ENCODE peak calls at places on chromosomes 3 and 15, in nine cellular contexts. G is mucosa of descending colon, S is WTC11, Z is left lung, O is fibroblast of the aortic adventitia, K is AG04449, F is endothelial cell, M is fibroblast of pulmonary artery, X is astrocyte. B is an unnamed sample.

GRCh38 chr3:138470687-138471086 is 36.3 kb downstream of the ESYT3 start:
- DNase-seq in O (peak), M (no peak), Z (no peak), G (no peak), F (no peak), K (no peak), X (no peak), S (no peak), B (peak)

GRCh38 chr3:66121288-66121687 is 82.6 kb upstream of the MAGI1 start:
- DNase-seq in S (no peak), G (no peak), O (peak), K (no peak), X (peak), Z (no peak), M (peak), F (no peak), B (no peak)

GRCh38 chr3:111763968-111764367 is 95.1 kb upstream of the PHLDB2 start:
- DNase-seq in F (no peak), X (peak), Z (no peak), O (peak), K (no peak), G (no peak), M (peak), S (no peak), B (no peak)

GRCh38 chr15:77819841-77820728 is 187.4 kb upstream of the LINGO1 start:
- DNase-seq in O (no peak), G (peak), M (no peak), S (peak), F (peak), X (no peak), Z (no peak), K (no peak), B (peak)

GRCh38 chr3:184651945-184652344 is 59.9 kb downstream of the MAGEF1 start:
- DNase-seq in S (no peak), X (no peak), F (no peak), Z (no peak), M (no peak), K (no peak), O (peak), G (no peak), B (no peak)

GRCh38 chr15:30926161-30926560 is 22.4 kb downstream of the FAN1 start:
- DNase-seq in M (no peak), X (no peak), S (no peak), G (no peak), Z (no peak), O (no peak), F (no peak), K (no peak), B (no peak)

GRCh38 chr3:36135863-36136262 is 244.4 kb upstream of the STAC start:
- DNase-seq in M (no peak), X (no peak), Z (no peak), G (no peak), F (no peak), O (no peak), K (no peak), S (no peak), B (no peak)

GRCh38 chr15:47756872-47757271 is 39.6 kb downstream of the SEMA6D start:
- DNase-seq in X (peak), G (peak), O (peak), M (peak), K (peak), S (no peak), F (no peak), Z (peak), B (no peak)

GRCh38 chr3:114764056-114764492 is 383.0 kb downstream of the ZBTB20 start:
- DNase-seq in M (peak), F (no peak), K (no peak), S (no peak), G (peak), X (peak), O (peak), Z (no peak), B (no peak)

GRCh38 chr3:164004205-164004604 is 1074.1 kb downstream of the SI start:
- DNase-seq in M (no peak), Z (no peak), K (no peak), X (no peak), G (no peak), S (peak), O (no peak), F (no peak), B (no peak)

GRCh38 chr3:141237701-141238521 is 6.3 kb downstream of the PXYLP1 start:
- DNase-seq in S (no peak), Z (peak), X (peak), G (no peak), M (no peak), F (no peak), K (no peak), O (no peak), B (peak)

GRCh38 chr15:53266176-53266575 is 476.0 kb upstream of the ONECUT1 start:
- DNase-seq in Z (no peak), X (no peak), S (no peak), F (no peak), O (no peak), G (no peak), K (no peak), M (no peak), B (no peak)

GRCh38 chr3:53384465-53385277 is 37.3 kb upstream of the DCP1A start:
- DNase-seq in Z (no peak), O (no peak), S (no peak), G (no peak), K (no peak), M (no peak), X (no peak), F (no peak), B (no peak)

GRCh38 chr15:59360305-59360704 is 12.4 kb downstream of the MYO1E start:
- DNase-seq in G (no peak), X (no peak), O (no peak), Z (no peak), S (peak), K (no peak), F (no peak), M (no peak), B (no peak)
- TF ChIP-seq CTCF in G (no peak), X (peak), O (peak), Z (no peak), S (no peak), K (no peak), F (peak), M (peak), B (no peak)

DNA sequence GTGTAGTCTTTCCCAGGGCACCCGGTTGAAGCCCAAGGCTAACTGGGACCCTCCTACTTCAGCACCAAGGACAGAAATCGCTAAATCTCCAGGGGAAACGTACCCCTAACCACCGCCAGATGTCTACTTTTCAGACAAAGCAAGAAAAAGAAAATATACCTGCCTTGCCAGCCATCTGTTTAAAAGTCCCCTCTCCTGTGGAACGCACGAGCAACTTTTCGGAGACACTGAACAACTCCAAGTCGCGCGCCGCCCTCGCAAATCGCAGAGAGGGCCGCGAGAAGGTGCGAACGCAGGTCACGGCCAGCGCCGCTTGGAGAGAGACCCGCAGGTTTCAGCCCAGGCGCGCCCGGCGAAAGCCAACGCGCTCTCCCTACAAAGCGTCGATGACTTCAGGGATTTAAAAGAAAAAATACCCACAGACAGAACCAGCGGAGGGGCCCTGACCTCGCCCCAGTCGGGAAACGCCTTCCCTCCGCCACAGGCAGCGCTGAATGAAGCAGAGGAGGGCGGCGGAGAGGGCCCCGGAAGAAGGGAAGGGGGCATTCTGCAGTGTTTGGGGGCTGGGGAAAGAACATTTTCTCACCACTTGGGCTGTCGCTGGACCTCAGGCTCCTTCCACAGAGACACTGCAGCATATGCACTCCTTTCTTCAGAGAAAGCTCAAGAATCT is 213.1 kb downstream of the FGF12 start:
- DNase-seq in X (peak), M (peak), Z (no peak), K (no peak), G (peak), S (peak), F (peak), O (peak), B (no peak)
- TF ChIP-seq CTCF in X (peak), M (no peak), Z (no peak), K (no peak), G (no peak), S (no peak), F (no peak), O (no peak), B (no peak)

DNA sequence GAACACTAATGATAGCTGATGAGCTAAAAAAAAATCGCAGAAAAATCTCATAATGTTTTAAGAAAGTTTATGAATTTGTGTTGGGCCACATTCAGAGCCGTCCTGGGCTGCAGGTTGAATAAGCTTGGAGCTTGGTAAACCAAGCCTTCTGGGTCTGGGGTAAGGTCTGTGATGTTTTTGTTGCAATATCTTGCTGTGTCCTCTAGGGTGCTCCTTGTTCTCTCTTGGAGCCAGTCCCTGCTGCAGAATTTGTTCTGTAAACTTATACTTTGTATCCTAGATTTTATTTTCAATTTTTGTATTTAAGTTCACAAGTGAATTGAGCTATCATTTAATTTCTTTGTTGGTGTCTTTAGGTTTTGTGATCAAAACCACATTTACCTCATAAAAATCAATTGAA is 143.7 kb downstream of the NR1D2 start:
- DNase-seq in Z (no peak), K (no peak), M (peak), S (no peak), X (no peak), O (peak), G (no peak), F (no peak), B (no peak)
- TF ChIP-seq CTCF in Z (peak), K (peak), M (peak), S (peak), X (peak), O (peak), G (no peak), F (peak), B (peak)

GRCh38 chr3:102741105-102741504 is 306.3 kb downstream of the ZPLD1 start:
- DNase-seq in M (no peak), G (no peak), F (no peak), O (no peak), S (peak), X (no peak), Z (no peak), K (no peak), B (no peak)
- TF ChIP-seq CTCF in M (no peak), G (no peak), F (no peak), O (no peak), S (peak), X (no peak), Z (no peak), K (no peak), B (no peak)

GRCh38 chr3:10339376-10339955 is 18.6 kb upstream of the SEC13 start:
- DNase-seq in O (no peak), Z (no peak), F (no peak), X (no peak), G (no peak), S (no peak), K (no peak), M (no peak), B (no peak)

GRCh38 chr3:10337323-10338163 is 16.6 kb upstream of the SEC13 start:
- DNase-seq in S (no peak), F (no peak), Z (no peak), M (no peak), X (no peak), K (no peak), G (no peak), O (no peak), B (no peak)

GRCh38 chr3:10338164-10338470 is 17.2 kb upstream of the SEC13 start:
- DNase-seq in M (no peak), Z (no peak), S (no peak), X (no peak), K (no peak), O (no peak), F (no peak), G (no peak), B (no peak)

GRCh38 chr3:10340046-10340445 is 19.1 kb upstream of the SEC13 start:
- DNase-seq in F (no peak), G (no peak), S (no peak), M (no peak), Z (no peak), X (no peak), O (no peak), K (no peak), B (no peak)

DNA sequence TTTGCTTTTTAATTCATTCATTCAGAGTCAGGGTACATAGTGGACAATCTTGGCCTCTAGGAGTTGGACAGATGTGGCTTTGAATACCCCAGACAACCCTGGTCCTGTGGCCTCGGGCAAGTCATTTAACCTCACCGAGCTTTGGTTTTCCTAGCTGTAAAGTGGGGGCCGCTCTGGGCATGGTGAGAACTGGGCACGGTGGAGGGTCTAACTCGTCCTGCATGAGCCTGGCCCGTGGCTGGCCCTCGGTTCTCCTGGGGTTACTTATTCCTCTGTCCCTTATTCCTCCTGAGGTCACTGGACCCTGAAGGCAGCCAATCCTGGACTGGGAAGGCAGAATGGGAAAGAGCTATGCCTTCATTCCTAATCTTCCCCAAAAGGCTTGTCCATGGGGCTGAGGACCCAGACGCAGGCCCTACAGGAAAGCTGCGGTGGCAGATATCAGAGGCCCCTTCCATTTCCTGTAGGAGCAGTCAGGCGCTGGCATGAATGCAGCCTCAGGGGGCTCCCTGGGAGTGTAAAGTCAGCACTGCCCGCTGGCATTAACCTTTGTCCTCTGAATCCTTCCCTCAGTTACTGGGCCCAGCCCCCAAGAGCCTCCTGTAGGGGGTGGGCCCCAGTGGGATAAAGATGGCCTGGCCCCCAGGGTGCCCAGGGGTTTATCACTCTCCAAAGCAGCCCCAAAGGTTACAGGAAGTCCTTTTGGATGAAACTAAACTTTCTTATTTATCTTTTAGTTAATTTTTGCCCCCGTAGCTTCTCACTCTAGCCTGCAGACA is 17.9 kb upstream of the SEC13 start:
- DNase-seq in G (no peak), Z (no peak), K (no peak), F (peak), S (no peak), X (no peak), M (no peak), O (no peak), B (no peak)
- TF ChIP-seq CTCF in G (no peak), Z (no peak), K (no peak), F (no peak), S (no peak), X (no peak), M (no peak), O (no peak), B (no peak)

DNA sequence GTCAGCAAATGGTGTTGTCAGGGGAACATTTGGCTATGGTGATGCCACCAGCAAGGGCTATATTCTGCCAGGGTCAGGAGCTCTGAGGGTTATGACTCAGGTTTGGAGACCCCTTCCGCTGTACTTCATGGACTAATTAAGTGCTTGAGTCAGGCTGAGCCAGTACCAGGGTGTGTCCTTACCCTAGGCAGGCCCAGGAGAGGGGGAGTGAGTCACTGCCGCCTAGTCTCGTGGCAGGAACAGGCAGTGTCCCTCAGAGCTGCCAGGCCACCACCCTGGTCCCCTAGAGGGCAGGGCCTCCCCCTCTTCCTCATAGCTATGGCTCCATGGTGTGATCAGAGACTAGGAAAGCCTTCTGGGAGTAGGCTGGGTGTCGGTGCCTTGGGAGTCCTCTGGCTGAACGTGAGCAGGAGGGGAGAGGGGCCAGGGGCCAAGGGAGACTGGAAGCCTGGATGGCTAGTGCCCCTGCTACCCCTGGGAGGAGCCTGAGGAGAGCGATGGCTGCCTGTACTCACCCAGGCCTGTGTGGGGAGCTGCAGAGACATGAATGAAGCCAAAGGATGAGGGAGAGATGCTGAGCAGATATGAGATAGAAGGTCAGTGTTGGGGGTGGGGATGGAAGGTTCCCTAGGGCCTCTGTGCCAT is 10.6 kb downstream of the MAPKAPK3 start:
- DNase-seq in K (no peak), M (peak), F (peak), Z (peak), X (peak), G (no peak), O (peak), S (peak), B (peak)
- TF ChIP-seq CTCF in K (peak), M (peak), F (no peak), Z (peak), X (peak), G (no peak), O (peak), S (no peak), B (peak)

GRCh38 chr3:180633722-180634121 is 31.8 kb downstream of the TTC14 start:
- DNase-seq in X (no peak), M (no peak), O (no peak), G (no peak), K (no peak), F (peak), S (peak), Z (no peak), B (no peak)
- TF ChIP-seq CTCF in X (no peak), M (no peak), O (no peak), G (no peak), K (no peak), F (no peak), S (no peak), Z (no peak), B (no peak)

DNA sequence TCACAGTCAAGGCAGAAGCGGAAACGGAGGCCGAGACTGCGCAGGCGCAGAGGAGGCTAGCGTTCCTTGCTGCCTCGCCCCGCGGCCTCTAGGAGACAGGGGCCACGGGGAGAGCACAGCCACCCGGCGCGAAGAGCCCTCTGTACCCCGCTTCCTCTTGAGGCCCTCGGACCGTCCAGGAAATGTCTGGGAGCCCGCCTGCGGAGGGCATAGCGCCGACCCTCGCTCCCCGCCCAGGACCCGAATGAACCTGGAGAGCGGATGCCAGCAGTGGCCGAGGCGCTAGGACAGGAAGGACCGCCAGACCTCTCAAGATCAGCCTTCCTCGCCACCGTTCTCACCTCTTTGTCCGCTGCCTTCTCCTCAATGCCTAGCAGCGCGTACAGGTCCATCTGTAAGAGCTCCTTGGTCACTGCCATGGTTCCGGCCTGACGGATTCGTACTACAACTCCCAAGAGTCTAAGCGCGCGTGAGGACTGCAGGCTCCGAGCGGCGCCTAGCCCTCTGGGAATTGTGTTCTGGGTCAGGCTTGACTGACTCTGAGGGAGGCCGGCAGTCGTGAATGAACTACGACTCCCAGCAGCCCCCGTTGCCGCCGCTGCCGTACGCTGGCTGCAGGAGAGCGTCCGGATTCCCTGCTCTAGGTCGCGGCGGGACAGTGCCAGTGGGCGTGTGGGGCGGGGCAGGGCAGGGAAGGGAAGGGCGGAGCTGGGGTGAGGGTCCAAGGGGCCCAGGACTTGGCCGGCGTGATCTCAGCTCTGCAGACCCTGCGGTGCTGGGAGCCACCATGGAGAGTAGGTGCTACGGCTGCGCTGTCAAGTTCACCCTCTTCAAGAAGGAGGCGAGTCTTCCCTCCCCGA is at the start of the genes DNAJC17 and ZFYVE19:
- DNase-seq in G (peak), K (peak), M (peak), X (peak), S (peak), O (peak), Z (peak), F (peak), B (peak)
- TF ChIP-seq CTCF in G (no peak), K (peak), M (no peak), X (no peak), S (no peak), O (no peak), Z (peak), F (no peak), B (no peak)

DNA sequence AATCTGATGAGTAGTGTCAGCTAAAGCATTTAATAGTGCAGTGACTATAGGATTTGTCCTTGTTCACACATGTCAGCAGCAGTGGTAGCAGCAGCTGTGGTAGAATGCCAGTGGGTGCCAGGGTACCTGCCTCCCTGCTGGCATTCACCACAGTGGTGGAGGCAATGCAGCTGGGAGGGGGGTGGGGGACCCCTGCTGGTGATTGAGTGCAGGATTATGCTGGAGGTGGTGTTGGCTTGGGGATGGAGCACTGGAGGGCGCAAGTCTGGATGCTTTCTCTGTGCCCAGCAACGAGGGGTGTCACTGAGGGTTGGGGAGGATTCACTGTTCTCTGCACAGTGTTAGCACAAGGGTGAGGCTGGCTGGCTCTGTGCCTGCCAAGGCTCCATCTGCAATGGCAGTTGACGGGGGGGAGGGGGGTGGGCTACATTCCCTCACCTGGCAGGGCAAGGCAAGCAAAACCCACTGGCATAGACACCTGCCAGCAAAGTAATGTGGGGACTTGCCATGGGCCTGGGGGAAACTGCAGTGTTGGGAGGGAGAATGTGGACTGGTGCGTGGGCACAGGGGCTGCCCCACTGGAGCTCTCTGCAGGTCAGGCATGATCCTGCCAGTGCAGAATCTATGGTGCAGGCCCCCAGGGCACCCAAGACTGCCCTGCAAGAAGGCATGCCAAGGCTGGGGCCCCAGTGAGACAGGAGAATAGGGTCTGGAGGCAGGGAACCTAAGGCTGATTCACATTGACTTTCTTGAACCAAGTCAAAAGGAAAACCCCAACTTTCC is 64.3 kb downstream of the MINDY4B start:
- DNase-seq in Z (no peak), S (no peak), F (no peak), G (no peak), X (no peak), O (no peak), M (no peak), K (no peak), B (no peak)
- TF ChIP-seq CTCF in Z (no peak), S (no peak), F (no peak), G (no peak), X (no peak), O (no peak), M (no peak), K (peak), B (no peak)

B was measured in heart left ventricle.